ENCODE peak calls at places on chromosomes 16 and 17, in ten cellular contexts. One of them, this sample, is unnamed.
A peak's percentile ranks its signal among the peaks of the same experiment; 100 is the strongest.

GRCh38 chr17:5841862-5842261 is 228.3 kb upstream of the WSCD1 start:
- DNase-seq in left ventricle myocardium inferior: no peak
- DNase-seq in stomach: no peak
- DNase-seq in esophagus squamous epithelium: no peak
- DNase-seq in A549: no peak
- DNase-seq in thoracic aorta: no peak
- DNase-seq in mesendoderm: no peak
- DNase-seq in iPS DF 6.9: no peak
- DNase-seq in GM23248: no peak
- DNase-seq in heart right ventricle: no peak
- DNase-seq in this sample: no peak

GRCh38 chr17:82006468-82007227 is 16.0 kb downstream of the CENPX start:
- DNase-seq in left ventricle myocardium inferior: no peak
- DNase-seq in stomach: no peak
- DNase-seq in esophagus squamous epithelium: no peak
- DNase-seq in A549: no peak
- DNase-seq in thoracic aorta: no peak
- DNase-seq in mesendoderm: no peak
- DNase-seq in iPS DF 6.9: no peak
- DNase-seq in GM23248: peak; percentile 73
- DNase-seq in heart right ventricle: peak; percentile 50
- DNase-seq in this sample: no peak

GRCh38 chr16:55328611-55329569 is 4.9 kb downstream of the IRX6 start:
- DNase-seq in left ventricle myocardium inferior: no peak
- DNase-seq in stomach: no peak
- DNase-seq in esophagus squamous epithelium: no peak
- DNase-seq in A549: no peak
- DNase-seq in thoracic aorta: no peak
- DNase-seq in mesendoderm: peak; percentile 56
- DNase-seq in iPS DF 6.9: no peak
- DNase-seq in GM23248: no peak
- DNase-seq in heart right ventricle: no peak
- DNase-seq in this sample: no peak

GRCh38 chr17:78921437-78921971 is 3.7 kb downstream of the TIMP2 start:
- DNase-seq in left ventricle myocardium inferior: peak; percentile 62
- DNase-seq in stomach: no peak
- DNase-seq in esophagus squamous epithelium: no peak
- DNase-seq in A549: no peak
- DNase-seq in thoracic aorta: no peak
- DNase-seq in mesendoderm: no peak
- DNase-seq in iPS DF 6.9: no peak
- DNase-seq in GM23248: peak; percentile 62
- DNase-seq in heart right ventricle: peak; percentile 47
- DNase-seq in this sample: no peak

GRCh38 chr16:81526935-81527334 is 82.3 kb downstream of the CMIP start:
- DNase-seq in left ventricle myocardium inferior: peak; percentile 58
- DNase-seq in stomach: no peak
- DNase-seq in esophagus squamous epithelium: no peak
- DNase-seq in A549: peak; percentile 53
- DNase-seq in thoracic aorta: no peak
- DNase-seq in mesendoderm: no peak
- DNase-seq in iPS DF 6.9: no peak
- DNase-seq in GM23248: peak; percentile 74
- DNase-seq in heart right ventricle: peak; percentile 45
- DNase-seq in this sample: no peak

GRCh38 chr17:74380086-74380958 is 13.0 kb downstream of the GPR142 start:
- DNase-seq in left ventricle myocardium inferior: no peak
- DNase-seq in stomach: peak; percentile 70
- DNase-seq in esophagus squamous epithelium: no peak
- DNase-seq in A549: peak; percentile 44
- DNase-seq in thoracic aorta: no peak
- DNase-seq in mesendoderm: peak; percentile 79
- DNase-seq in iPS DF 6.9: no peak
- DNase-seq in GM23248: no peak
- DNase-seq in heart right ventricle: no peak
- DNase-seq in this sample: peak; percentile 56

GRCh38 chr17:27351741-27352140 is 57.8 kb downstream of the WSB1 start:
- DNase-seq in left ventricle myocardium inferior: no peak
- DNase-seq in stomach: no peak
- DNase-seq in esophagus squamous epithelium: no peak
- DNase-seq in A549: no peak
- DNase-seq in thoracic aorta: no peak
- DNase-seq in mesendoderm: no peak
- DNase-seq in iPS DF 6.9: no peak
- DNase-seq in GM23248: no peak
- DNase-seq in heart right ventricle: no peak
- DNase-seq in this sample: no peak

GRCh38 chr16:75264531-75264998 is 13.1 kb upstream of the BCAR1 start:
- DNase-seq in left ventricle myocardium inferior: no peak
- DNase-seq in stomach: no peak
- DNase-seq in esophagus squamous epithelium: no peak
- DNase-seq in A549: no peak
- DNase-seq in thoracic aorta: no peak
- DNase-seq in mesendoderm: no peak
- DNase-seq in iPS DF 6.9: no peak
- DNase-seq in GM23248: peak; percentile 69
- DNase-seq in heart right ventricle: peak; percentile 60
- DNase-seq in this sample: no peak

GRCh38 chr16:87076331-87076949 is 240.8 kb downstream of the C16orf95 start:
- DNase-seq in left ventricle myocardium inferior: no peak
- DNase-seq in stomach: no peak
- DNase-seq in esophagus squamous epithelium: no peak
- DNase-seq in A549: no peak
- DNase-seq in thoracic aorta: no peak
- DNase-seq in mesendoderm: no peak
- DNase-seq in iPS DF 6.9: no peak
- DNase-seq in GM23248: no peak
- DNase-seq in heart right ventricle: no peak
- DNase-seq in this sample: no peak

GRCh38 chr17:47620503-47621245 is 29.0 kb upstream of the KPNB1 start:
- DNase-seq in left ventricle myocardium inferior: no peak
- DNase-seq in stomach: no peak
- DNase-seq in esophagus squamous epithelium: no peak
- DNase-seq in A549: no peak
- DNase-seq in thoracic aorta: no peak
- DNase-seq in mesendoderm: no peak
- DNase-seq in iPS DF 6.9: no peak
- DNase-seq in GM23248: no peak
- DNase-seq in heart right ventricle: no peak
- DNase-seq in this sample: no peak

GRCh38 chr16:4290236-4290830 is 17.5 kb upstream of the TFAP4 start:
- DNase-seq in left ventricle myocardium inferior: no peak
- DNase-seq in stomach: no peak
- DNase-seq in esophagus squamous epithelium: no peak
- DNase-seq in A549: peak; percentile 95
- DNase-seq in thoracic aorta: no peak
- DNase-seq in mesendoderm: peak; percentile 97
- DNase-seq in iPS DF 6.9: no peak
- DNase-seq in GM23248: peak; percentile 78
- DNase-seq in heart right ventricle: no peak
- DNase-seq in this sample: peak; percentile 18

GRCh38 chr17:205817-206216 is 24.4 kb upstream of the DOC2B start:
- DNase-seq in left ventricle myocardium inferior: no peak
- DNase-seq in stomach: no peak
- DNase-seq in esophagus squamous epithelium: no peak
- DNase-seq in A549: no peak
- DNase-seq in thoracic aorta: no peak
- DNase-seq in mesendoderm: no peak
- DNase-seq in iPS DF 6.9: no peak
- DNase-seq in GM23248: no peak
- DNase-seq in heart right ventricle: no peak
- DNase-seq in this sample: no peak

GRCh38 chr16:57646388-57647039 is 18.1 kb downstream of the ADGRG1 start:
- DNase-seq in left ventricle myocardium inferior: no peak
- DNase-seq in stomach: no peak
- DNase-seq in esophagus squamous epithelium: no peak
- DNase-seq in A549: no peak
- DNase-seq in thoracic aorta: no peak
- DNase-seq in mesendoderm: no peak
- DNase-seq in iPS DF 6.9: no peak
- DNase-seq in GM23248: peak; percentile 27
- DNase-seq in heart right ventricle: no peak
- DNase-seq in this sample: no peak

GRCh38 chr16:57648125-57648524 is 19.7 kb downstream of the ADGRG1 start:
- DNase-seq in left ventricle myocardium inferior: no peak
- DNase-seq in stomach: no peak
- DNase-seq in esophagus squamous epithelium: no peak
- DNase-seq in A549: no peak
- DNase-seq in thoracic aorta: no peak
- DNase-seq in mesendoderm: no peak
- DNase-seq in iPS DF 6.9: no peak
- DNase-seq in GM23248: no peak
- DNase-seq in heart right ventricle: no peak
- DNase-seq in this sample: peak; percentile 25

GRCh38 chr16:57645691-57646387 is 17.4 kb downstream of the ADGRG1 start:
- DNase-seq in left ventricle myocardium inferior: peak; percentile 60
- DNase-seq in stomach: no peak
- DNase-seq in esophagus squamous epithelium: no peak
- DNase-seq in A549: no peak
- DNase-seq in thoracic aorta: no peak
- DNase-seq in mesendoderm: no peak
- DNase-seq in iPS DF 6.9: no peak
- DNase-seq in GM23248: peak; percentile 91
- DNase-seq in heart right ventricle: peak; percentile 85
- DNase-seq in this sample: no peak

GRCh38 chr16:57648590-57649442 is 19.3 kb upstream of the ADGRG3 start:
- DNase-seq in left ventricle myocardium inferior: peak; percentile 72
- DNase-seq in stomach: peak; percentile 90
- DNase-seq in esophagus squamous epithelium: peak; percentile 22
- DNase-seq in A549: peak; percentile 85
- DNase-seq in thoracic aorta: no peak
- DNase-seq in mesendoderm: peak; percentile 88
- DNase-seq in iPS DF 6.9: peak; percentile 58
- DNase-seq in GM23248: peak; percentile 83
- DNase-seq in heart right ventricle: peak; percentile 73
- DNase-seq in this sample: peak; percentile 65

GRCh38 chr16:57647136-57647875 is 18.9 kb downstream of the ADGRG1 start:
- DNase-seq in left ventricle myocardium inferior: no peak
- DNase-seq in stomach: no peak
- DNase-seq in esophagus squamous epithelium: no peak
- DNase-seq in A549: no peak
- DNase-seq in thoracic aorta: no peak
- DNase-seq in mesendoderm: no peak
- DNase-seq in iPS DF 6.9: no peak
- DNase-seq in GM23248: peak; percentile 33
- DNase-seq in heart right ventricle: no peak
- DNase-seq in this sample: no peak
- H3K27ac ChIP-seq in left ventricle myocardium inferior: peak overlapping the region; percentile 90
- H3K27ac ChIP-seq in stomach: peak overlapping the region; percentile 71
- H3K27ac ChIP-seq in esophagus squamous epithelium: peak overlapping the region; percentile 19
- H3K27ac ChIP-seq in A549: peak overlapping the region; percentile 62
- H3K27ac ChIP-seq in thoracic aorta: no peak overlapping the region
- H3K27ac ChIP-seq in mesendoderm: no peak overlapping the region
- H3K27ac ChIP-seq in iPS DF 6.9: no peak overlapping the region
- H3K27ac ChIP-seq in GM23248: no peak overlapping the region
- H3K27ac ChIP-seq in heart right ventricle: peak overlapping the region; percentile 86
- H3K27ac ChIP-seq in this sample: no peak overlapping the region

DNA sequence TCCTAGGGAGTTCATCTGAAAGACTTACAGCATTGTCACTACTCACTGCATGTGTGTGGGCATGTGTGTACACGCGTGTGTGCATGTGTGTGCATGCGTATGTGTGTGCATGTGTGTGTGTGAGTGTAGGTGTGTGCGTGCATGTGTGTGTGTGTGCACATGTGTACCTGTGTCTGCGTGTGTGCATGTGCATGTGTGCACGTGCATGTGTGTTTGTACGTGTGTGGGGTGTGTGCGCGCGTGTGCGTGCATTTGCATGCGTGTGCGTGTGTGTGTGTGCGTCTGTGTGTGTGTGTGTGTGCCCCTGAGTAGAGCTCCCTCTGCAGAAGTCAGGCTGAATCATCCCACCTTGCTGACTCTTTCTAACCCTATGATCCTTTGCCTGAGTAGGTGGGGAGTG is 114.8 kb upstream of the RBFOX1 start:
- DNase-seq in left ventricle myocardium inferior: no peak
- DNase-seq in stomach: no peak
- DNase-seq in esophagus squamous epithelium: no peak
- DNase-seq in A549: no peak
- DNase-seq in thoracic aorta: no peak
- DNase-seq in mesendoderm: no peak
- DNase-seq in iPS DF 6.9: no peak
- DNase-seq in GM23248: no peak
- DNase-seq in heart right ventricle: no peak
- DNase-seq in this sample: no peak
- H3K27ac ChIP-seq in left ventricle myocardium inferior: no peak overlapping the region
- H3K27ac ChIP-seq in stomach: no peak overlapping the region
- H3K27ac ChIP-seq in esophagus squamous epithelium: no peak overlapping the region
- H3K27ac ChIP-seq in A549: no peak overlapping the region
- H3K27ac ChIP-seq in thoracic aorta: no peak overlapping the region
- H3K27ac ChIP-seq in mesendoderm: no peak overlapping the region
- H3K27ac ChIP-seq in iPS DF 6.9: no peak overlapping the region
- H3K27ac ChIP-seq in GM23248: no peak overlapping the region
- H3K27ac ChIP-seq in heart right ventricle: no peak overlapping the region
- H3K27ac ChIP-seq in this sample: no peak overlapping the region

DNA sequence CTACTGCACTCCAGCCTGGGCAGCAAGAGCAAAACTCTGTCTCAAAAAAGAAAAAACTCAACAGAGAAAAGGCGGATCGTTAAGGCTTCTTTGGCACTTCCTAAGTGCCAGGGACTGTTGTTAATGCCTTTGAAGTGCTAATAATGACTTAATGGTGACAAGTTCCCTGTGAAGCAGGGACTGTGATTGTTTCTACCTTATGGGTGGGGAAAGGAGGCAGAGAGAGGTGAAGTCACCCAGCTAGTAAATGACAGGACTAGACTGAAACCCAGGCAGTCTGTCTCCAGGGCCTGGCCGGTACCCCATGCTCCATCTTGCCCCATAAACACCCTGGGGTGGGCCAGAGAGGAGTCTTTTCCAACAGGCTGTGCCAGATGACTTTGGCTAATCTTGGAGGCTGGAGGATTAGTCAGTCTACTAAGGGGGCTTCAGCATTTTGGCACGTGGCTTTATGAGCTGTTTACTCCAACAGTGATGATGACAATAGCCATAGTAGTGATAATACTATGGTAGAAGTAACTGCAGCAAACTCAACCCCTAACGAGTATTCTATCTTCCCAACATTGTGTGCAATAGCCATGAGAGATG is 26.9 kb downstream of the ABCC1 start:
- DNase-seq in left ventricle myocardium inferior: no peak
- DNase-seq in stomach: no peak
- DNase-seq in esophagus squamous epithelium: no peak
- DNase-seq in A549: no peak
- DNase-seq in thoracic aorta: no peak
- DNase-seq in mesendoderm: peak; percentile 81
- DNase-seq in iPS DF 6.9: no peak
- DNase-seq in GM23248: peak; percentile 59
- DNase-seq in heart right ventricle: no peak
- DNase-seq in this sample: no peak
- H3K27ac ChIP-seq in left ventricle myocardium inferior: peak overlapping the region; percentile 80
- H3K27ac ChIP-seq in stomach: peak overlapping the region; percentile 79
- H3K27ac ChIP-seq in esophagus squamous epithelium: peak overlapping the region; percentile 74
- H3K27ac ChIP-seq in A549: peak overlapping the region; percentile 84
- H3K27ac ChIP-seq in thoracic aorta: peak overlapping the region; percentile 99
- H3K27ac ChIP-seq in mesendoderm: peak overlapping the region; percentile 39
- H3K27ac ChIP-seq in iPS DF 6.9: no peak overlapping the region
- H3K27ac ChIP-seq in GM23248: peak overlapping the region; percentile 97
- H3K27ac ChIP-seq in heart right ventricle: peak overlapping the region; percentile 75
- H3K27ac ChIP-seq in this sample: no peak overlapping the region

DNA sequence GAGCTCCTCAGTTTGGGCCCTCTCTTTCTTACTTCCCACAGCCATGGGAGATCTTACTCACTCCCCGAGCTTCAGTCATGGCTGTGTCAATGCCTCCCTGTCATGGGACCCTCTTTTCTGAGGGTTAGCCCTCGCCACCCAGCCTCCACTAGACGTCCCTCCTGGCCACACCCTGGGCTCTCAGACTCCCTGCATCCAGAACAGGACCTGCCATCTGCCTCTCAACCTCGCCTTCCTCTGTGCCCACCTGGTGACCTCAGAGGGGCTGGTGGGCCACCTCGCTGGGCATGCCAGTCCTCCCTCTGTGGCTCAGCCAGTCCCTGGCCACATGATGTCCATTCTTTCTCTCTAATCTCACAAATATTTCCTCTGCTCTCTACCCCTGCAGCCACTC is 54.6 kb upstream of the MED9 start:
- DNase-seq in left ventricle myocardium inferior: no peak
- DNase-seq in stomach: no peak
- DNase-seq in esophagus squamous epithelium: no peak
- DNase-seq in A549: no peak
- DNase-seq in thoracic aorta: no peak
- DNase-seq in mesendoderm: no peak
- DNase-seq in iPS DF 6.9: no peak
- DNase-seq in GM23248: no peak
- DNase-seq in heart right ventricle: no peak
- DNase-seq in this sample: no peak
- H3K27ac ChIP-seq in left ventricle myocardium inferior: peak overlapping the region; percentile 54
- H3K27ac ChIP-seq in stomach: no peak overlapping the region
- H3K27ac ChIP-seq in esophagus squamous epithelium: no peak overlapping the region
- H3K27ac ChIP-seq in A549: no peak overlapping the region
- H3K27ac ChIP-seq in thoracic aorta: no peak overlapping the region
- H3K27ac ChIP-seq in mesendoderm: no peak overlapping the region
- H3K27ac ChIP-seq in iPS DF 6.9: no peak overlapping the region
- H3K27ac ChIP-seq in GM23248: no peak overlapping the region
- H3K27ac ChIP-seq in heart right ventricle: no peak overlapping the region
- H3K27ac ChIP-seq in this sample: no peak overlapping the region